ENCODE peak calls at places on chromosomes 13 and 19, in seven cellular contexts. K is pancreas; N is H1; Z is CD4-positive, alpha-beta memory T cell; F is tibial artery; J is GM23248; A is endodermal cell. W is an unnamed sample. For H3K4me1, the result is how much of the 10 kb centered on the place peaks cover.

GRCh38 chr19:42175952-42176648 is 41.4 kb downstream of the DEDD2 start:
- DNase-seq in K (no peak), N (no peak), Z (no peak), F (no peak), J (peak), A (peak), W (peak)

GRCh38 chr19:38735257-38735686 is 9.0 kb downstream of the CAPN12 start:
- DNase-seq in K (peak), N (no peak), Z (peak), F (no peak), J (no peak), A (peak), W (peak)

GRCh38 chr13:28204690-28205443 is 66.5 kb downstream of the PAN3 start:
- DNase-seq in K (no peak), N (no peak), Z (no peak), F (no peak), J (no peak), A (no peak), W (no peak)

GRCh38 chr13:33932765-33933406 is 114.9 kb downstream of the RFC3 start:
- DNase-seq in K (no peak), N (no peak), Z (no peak), F (no peak), J (no peak), A (no peak), W (no peak)

GRCh38 chr13:97116754-97117153 is 105.4 kb upstream of the MBNL2 start:
- DNase-seq in K (no peak), N (no peak), Z (no peak), F (no peak), J (peak), A (peak), W (no peak)

GRCh38 chr19:21749090-21749489 is 18.3 kb downstream of the ZNF100 start:
- DNase-seq in K (no peak), N (no peak), Z (no peak), F (no peak), J (peak), A (no peak), W (no peak)

GRCh38 chr19:4057913-4058695 is 8.6 kb downstream of the ZBTB7A start:
- DNase-seq in K (peak), N (no peak), Z (no peak), F (peak), J (peak), A (no peak), W (no peak)

GRCh38 chr13:95216182-95216581 is 85.1 kb downstream of the ABCC4 start:
- DNase-seq in K (no peak), N (no peak), Z (no peak), F (no peak), J (no peak), A (no peak), W (no peak)

GRCh38 chr19:4622695-4623421 is 16.5 kb upstream of the TNFAIP8L1 start:
- DNase-seq in K (no peak), N (no peak), Z (no peak), F (no peak), J (no peak), A (peak), W (no peak)

GRCh38 chr13:101649490-101650126 is 197.1 kb downstream of the ITGBL1 start:
- DNase-seq in K (no peak), N (no peak), Z (no peak), F (no peak), J (peak), A (no peak), W (no peak)

GRCh38 chr13:41981961-41982723 is 21.2 kb upstream of the VWA8 start:
- DNase-seq in K (no peak), N (no peak), Z (no peak), F (no peak), J (peak), A (no peak), W (no peak)

GRCh38 chr19:2627319-2627829 is 75.1 kb downstream of the GNG7 start:
- DNase-seq in K (peak), N (no peak), Z (no peak), F (peak), J (peak), A (no peak), W (no peak)

GRCh38 chr19:31112158-31112557 is 237.1 kb downstream of the TSHZ3 start:
- DNase-seq in K (no peak), N (no peak), Z (no peak), F (no peak), J (no peak), A (no peak), W (no peak)

GRCh38 chr13:42745655-42746054 is 35.7 kb upstream of the FAM216B start:
- DNase-seq in K (no peak), N (no peak), Z (no peak), F (no peak), J (peak), A (no peak), W (no peak)

GRCh38 chr19:35712910-35713845 is 4.6 kb upstream of the KMT2B start:
- DNase-seq in K (no peak), N (no peak), Z (peak), F (no peak), J (no peak), A (no peak), W (no peak)

GRCh38 chr19:35713904-35714440 is 3.8 kb upstream of the KMT2B start:
- DNase-seq in K (no peak), N (no peak), Z (no peak), F (no peak), J (no peak), A (no peak), W (no peak)

GRCh38 chr19:35715355-35715809 is 2.4 kb upstream of the KMT2B start:
- DNase-seq in K (peak), N (no peak), Z (no peak), F (no peak), J (no peak), A (no peak), W (no peak)

GRCh38 chr19:35715981-35716734 is 1.6 kb upstream of the KMT2B start:
- DNase-seq in K (peak), N (no peak), Z (peak), F (peak), J (peak), A (no peak), W (peak)

GRCh38 chr19:35714601-35715354 is 3.0 kb upstream of the KMT2B start:
- DNase-seq in K (peak), N (no peak), Z (no peak), F (no peak), J (no peak), A (peak), W (peak)
- H3K4me3 ChIP-seq in K (no peak), N (no peak), Z (no peak), F (no peak), J (no peak), A (no peak), W (no peak)

DNA sequence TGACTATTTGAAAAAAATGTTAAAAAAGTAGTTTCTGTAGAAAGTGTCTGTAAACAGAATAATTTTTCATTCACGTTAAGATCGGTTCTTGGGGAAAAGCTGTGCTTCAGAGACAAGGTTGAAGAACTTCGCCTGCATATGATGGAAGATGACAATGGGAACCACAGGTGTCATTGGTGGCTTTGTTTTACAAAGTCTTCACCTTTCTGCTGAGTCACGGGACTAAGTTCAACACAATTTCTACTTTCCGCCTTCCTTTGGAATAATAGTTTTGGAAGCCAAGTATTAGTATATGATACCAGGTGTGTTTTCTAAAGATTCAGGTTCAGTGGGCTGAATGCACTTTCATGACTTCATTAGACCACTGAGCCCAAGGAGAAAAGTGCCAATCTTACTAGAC is 155.6 kb upstream of the RNF113B start:
- DNase-seq in K (no peak), N (no peak), Z (no peak), F (no peak), J (no peak), A (peak), W (no peak)
- H3K4me1 ChIP-seq in K (under half), N (under half), Z (under half), F (under half), J (under half), A (under half), W (under half)

GRCh38 chr19:47720669-47721068 is 7.4 kb downstream of the EHD2 start:
- DNase-seq in K (no peak), N (no peak), Z (no peak), F (no peak), J (no peak), A (no peak), W (no peak)

GRCh38 chr19:47723573-47723923 is 10.3 kb downstream of the EHD2 start:
- DNase-seq in K (no peak), N (no peak), Z (no peak), F (peak), J (peak), A (no peak), W (no peak)

GRCh38 chr19:47714339-47714738 is 1.1 kb downstream of the EHD2 start:
- DNase-seq in K (no peak), N (no peak), Z (no peak), F (no peak), J (peak), A (no peak), W (no peak)

GRCh38 chr19:47716270-47716937 is 3.2 kb downstream of the EHD2 start:
- DNase-seq in K (no peak), N (no peak), Z (no peak), F (no peak), J (no peak), A (no peak), W (no peak)

GRCh38 chr19:47719047-47719885 is 6.0 kb downstream of the EHD2 start:
- DNase-seq in K (peak), N (no peak), Z (no peak), F (peak), J (peak), A (peak), W (no peak)
- H3K4me3 ChIP-seq in K (no peak), N (no peak), Z (no peak), F (peak), J (peak), A (no peak), W (no peak)

DNA sequence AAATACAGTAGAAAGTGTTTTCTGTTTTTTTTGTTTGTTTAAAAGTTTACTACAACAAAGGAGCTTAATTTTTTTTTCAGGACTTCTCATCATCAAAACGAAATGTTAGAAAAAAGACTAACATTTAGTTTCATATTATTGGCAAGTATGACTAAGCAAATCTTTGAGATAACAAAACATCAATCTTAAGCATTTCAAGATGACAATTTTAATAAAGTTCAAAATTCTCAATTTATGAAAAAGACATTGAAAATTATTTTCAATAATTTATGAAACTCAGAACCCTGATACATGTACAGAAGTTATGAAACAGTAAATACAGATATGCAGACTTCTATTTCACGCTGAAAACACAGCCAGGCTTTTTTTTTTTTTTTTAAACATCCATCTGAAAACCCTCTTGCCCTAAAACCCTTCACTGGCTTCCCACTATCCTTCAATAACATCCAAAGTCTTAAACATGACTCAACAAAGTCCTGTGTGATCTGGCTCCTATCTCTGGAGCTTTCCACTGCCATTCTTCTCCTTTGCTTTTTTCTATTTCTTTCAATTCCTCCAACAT is 3.9 kb downstream of the RBM26 start:
- DNase-seq in K (no peak), N (no peak), Z (no peak), F (no peak), J (peak), A (no peak), W (no peak)
- H3K4me1 ChIP-seq in K (half or more), N (under half), Z (half or more), F (half or more), J (under half), A (under half), W (half or more)

GRCh38 chr19:13023666-13024065 is 28.4 kb downstream of the NFIX start:
- DNase-seq in K (no peak), N (no peak), Z (no peak), F (no peak), J (peak), A (no peak), W (no peak)
- H3K4me3 ChIP-seq in K (peak), N (no peak), Z (no peak), F (peak), J (peak), A (peak), W (no peak)

DNA sequence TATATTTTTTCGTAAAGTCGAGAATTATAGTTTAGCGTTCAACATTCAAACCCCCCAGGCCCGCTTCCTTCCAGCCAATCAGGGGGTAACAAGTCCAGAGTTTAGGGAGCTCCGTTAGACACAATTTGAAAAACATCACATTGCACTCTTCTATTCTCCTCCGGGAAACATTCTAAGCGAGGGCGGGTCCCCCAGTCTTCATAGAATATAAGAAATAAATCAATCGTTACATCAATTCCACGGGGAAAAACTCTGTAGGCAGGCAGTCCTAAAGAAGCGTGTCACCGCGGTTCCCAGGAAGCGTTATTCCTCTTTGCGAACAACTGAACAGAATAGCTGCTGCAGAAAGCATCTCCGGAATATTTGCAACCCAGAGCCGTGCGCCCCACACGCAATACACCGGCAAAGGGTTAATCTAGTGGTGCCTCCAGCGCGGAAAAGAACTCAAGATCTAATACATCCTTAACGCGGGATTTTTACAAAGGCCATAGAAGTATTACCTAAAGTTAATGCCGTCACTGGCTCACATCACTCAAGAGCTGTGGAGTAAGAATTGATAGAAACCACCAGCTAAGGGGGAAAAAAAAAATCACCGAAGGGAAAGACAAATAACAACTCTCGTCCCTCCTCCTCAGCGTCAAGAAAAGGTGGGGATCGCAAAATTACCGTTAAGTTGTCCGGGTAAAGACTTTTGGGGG is 65.1 kb downstream of the KCNRG start:
- DNase-seq in K (no peak), N (no peak), Z (peak), F (peak), J (peak), A (peak), W (peak)
- H3K4me1 ChIP-seq in K (under half), N (under half), Z (half or more), F (under half), J (under half), A (under half), W (under half)

GRCh38 chr19:50890422-50891252 is 17.4 kb downstream of the KLK2 start:
- DNase-seq in K (no peak), N (no peak), Z (no peak), F (no peak), J (peak), A (no peak), W (no peak)

GRCh38 chr19:50894478-50895356 is 16.5 kb downstream of the KLK4 start:
- DNase-seq in K (no peak), N (no peak), Z (no peak), F (no peak), J (peak), A (no peak), W (no peak)

GRCh38 chr19:50891253-50891625 is 18.0 kb downstream of the KLK2 start:
- DNase-seq in K (no peak), N (no peak), Z (no peak), F (no peak), J (no peak), A (no peak), W (no peak)

GRCh38 chr19:50893047-50893737 is 18.0 kb downstream of the KLK4 start:
- DNase-seq in K (no peak), N (no peak), Z (no peak), F (no peak), J (no peak), A (peak), W (no peak)

GRCh38 chr19:50889638-50890037 is 16.4 kb downstream of the KLK2 start:
- DNase-seq in K (no peak), N (no peak), Z (no peak), F (no peak), J (no peak), A (no peak), W (no peak)
- H3K4me3 ChIP-seq in K (no peak), N (no peak), Z (no peak), F (no peak), J (no peak), A (no peak), W (no peak)

DNA sequence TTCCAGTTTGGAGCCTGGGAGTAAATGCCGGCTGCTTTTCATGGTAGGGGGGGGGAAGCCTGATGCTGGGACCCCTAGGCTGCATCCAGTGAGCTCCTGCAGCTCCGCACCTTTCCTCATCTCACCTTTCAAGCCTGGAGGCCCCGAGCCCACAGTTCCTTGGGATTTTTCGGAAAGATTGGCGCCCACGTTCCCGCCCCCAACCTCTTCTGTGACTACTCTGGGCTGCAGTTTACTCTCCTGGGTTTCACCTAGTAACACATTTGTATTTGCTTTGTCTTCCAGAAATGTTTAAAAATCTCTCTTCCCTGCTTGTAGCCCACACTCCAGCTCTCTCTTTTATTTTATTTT is 51.9 kb upstream of the SPATA13 start:
- DNase-seq in K (no peak), N (no peak), Z (no peak), F (no peak), J (no peak), A (no peak), W (no peak)
- H3K4me1 ChIP-seq in K (under half), N (under half), Z (under half), F (under half), J (under half), A (under half), W (under half)

W was measured in neural progenitor cell.